ENCODE peak calls at places on chromosomes 6 and 20, in seven cellular contexts. A, M, L, G, U, E and I are unnamed samples. For H3K9me3, the result is how much of the 10 kb centered on the place peaks cover.

GRCh38 chr6:127100510-127101140 is 17.8 kb upstream of the RSPO3 start:
- DNase-seq in A (no peak), M (no peak), L (no peak), G (peak), U (peak), E (no peak), I (peak)

GRCh38 chr6:94254689-94255088 is 835.3 kb upstream of the EPHA7 start:
- DNase-seq in A (no peak), M (peak), L (no peak), G (peak), U (no peak), E (no peak), I (peak)

GRCh38 chr20:4665591-4665990 is 56.1 kb upstream of the PRND start:
- DNase-seq in A (no peak), M (no peak), L (peak), G (no peak), U (peak), E (no peak), I (no peak)

GRCh38 chr20:19814241-19814640 is 56.2 kb downstream of the RIN2 start:
- DNase-seq in A (no peak), M (no peak), L (no peak), G (no peak), U (no peak), E (no peak), I (no peak)

GRCh38 chr6:104143757-104144156 is 716.0 kb downstream of the HACE1 start:
- DNase-seq in A (no peak), M (no peak), L (no peak), G (no peak), U (no peak), E (no peak), I (no peak)

GRCh38 chr6:50952092-50952932 is 133.6 kb downstream of the TFAP2B start:
- DNase-seq in A (no peak), M (no peak), L (no peak), G (no peak), U (no peak), E (no peak), I (no peak)

GRCh38 chr20:25272223-25273000 is 24.5 kb downstream of the PYGB start:
- DNase-seq in A (no peak), M (no peak), L (no peak), G (no peak), U (peak), E (no peak), I (no peak)

GRCh38 chr6:31587791-31588777 is 2.0 kb downstream of the LST1 start:
- DNase-seq in A (no peak), M (no peak), L (no peak), G (no peak), U (no peak), E (no peak), I (no peak)

GRCh38 chr6:7419065-7419464 is 29.5 kb downstream of the RIOK1 start:
- DNase-seq in A (no peak), M (peak), L (no peak), G (peak), U (no peak), E (no peak), I (peak)

GRCh38 chr6:126210398-126211075 is 129.4 kb upstream of the CENPW start:
- DNase-seq in A (no peak), M (no peak), L (peak), G (peak), U (no peak), E (no peak), I (no peak)

GRCh38 chr20:61677928-61678327 is 387.8 kb downstream of the TAF4 start:
- DNase-seq in A (no peak), M (no peak), L (no peak), G (no peak), U (no peak), E (no peak), I (no peak)

GRCh38 chr6:98579089-98579488 is 255.3 kb upstream of the POU3F2 start:
- DNase-seq in A (no peak), M (no peak), L (peak), G (no peak), U (peak), E (no peak), I (no peak)

GRCh38 chr6:150153905-150154492 is 11.2 kb downstream of the PPP1R14C start:
- DNase-seq in A (no peak), M (no peak), L (peak), G (no peak), U (peak), E (no peak), I (no peak)

GRCh38 chr6:138025528-138025941 is 81.7 kb downstream of the PERP start:
- DNase-seq in A (no peak), M (no peak), L (no peak), G (no peak), U (no peak), E (no peak), I (no peak)

GRCh38 chr6:14002176-14002947 is 77.6 kb downstream of the RNF182 start:
- DNase-seq in A (no peak), M (no peak), L (no peak), G (no peak), U (no peak), E (peak), I (no peak)

GRCh38 chr6:43089874-43090556 is 13.9 kb downstream of the PTK7 start:
- DNase-seq in A (no peak), M (peak), L (no peak), G (peak), U (peak), E (peak), I (peak)

GRCh38 chr6:43089467-43089866 is 13.4 kb downstream of the PTK7 start:
- DNase-seq in A (no peak), M (no peak), L (no peak), G (no peak), U (no peak), E (peak), I (no peak)

GRCh38 chr6:43090557-43090952 is 14.4 kb downstream of the PTK7 start:
- DNase-seq in A (no peak), M (no peak), L (no peak), G (peak), U (no peak), E (no peak), I (peak)

GRCh38 chr6:43091592-43091991 is 15.5 kb downstream of the PTK7 start:
- DNase-seq in A (no peak), M (no peak), L (no peak), G (no peak), U (no peak), E (peak), I (no peak)

GRCh38 chr6:43091020-43091419 is 14.9 kb downstream of the PTK7 start:
- DNase-seq in A (no peak), M (no peak), L (no peak), G (no peak), U (no peak), E (no peak), I (no peak)
- H3K9ac ChIP-seq in A (no peak), M (peak), L (no peak), G (no peak), U (peak), E (no peak), I (no peak)

DNA sequence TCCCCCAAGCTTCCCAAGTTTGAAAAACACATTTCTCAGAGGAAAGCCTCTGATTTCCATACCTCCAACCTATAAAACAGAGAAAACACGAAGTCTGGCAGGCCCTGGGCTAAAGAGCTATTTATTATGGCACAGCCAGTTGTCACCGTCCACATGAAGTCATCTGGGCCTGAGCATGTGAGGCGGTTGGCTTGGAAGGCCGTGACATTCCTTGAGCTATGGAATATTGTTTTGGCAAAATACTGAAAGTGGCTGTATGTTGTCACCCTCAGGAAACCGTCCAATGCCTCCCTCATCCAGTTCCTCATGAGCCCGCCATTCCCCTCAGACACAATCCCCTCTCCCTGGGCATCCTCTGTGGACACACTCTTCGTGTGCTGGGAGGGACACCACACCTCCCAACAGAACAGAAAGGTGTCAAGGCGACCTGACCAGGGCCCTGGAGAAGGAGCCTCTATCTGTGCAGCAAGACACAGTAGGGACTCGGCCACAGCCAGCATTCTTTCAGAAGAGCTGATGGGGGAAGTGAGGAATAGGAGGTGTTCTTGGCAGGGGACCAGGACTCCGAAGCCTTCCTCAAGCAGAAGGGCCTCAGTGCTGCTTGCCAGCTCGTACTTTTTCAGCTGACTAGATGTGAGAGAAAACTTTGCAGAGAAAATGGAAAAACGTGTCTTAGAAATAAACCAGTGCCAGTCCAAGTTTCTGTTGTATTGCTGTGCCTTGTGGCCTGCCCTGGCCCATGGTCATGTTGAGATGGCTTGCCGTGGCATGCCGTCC is 120.5 kb downstream of the SOD2 start:
- DNase-seq in A (no peak), M (no peak), L (no peak), G (no peak), U (peak), E (no peak), I (no peak)
- H3K9me3 ChIP-seq in A (under half), M (under half), L (under half), G (under half), U (under half), E (under half), I (under half)

DNA sequence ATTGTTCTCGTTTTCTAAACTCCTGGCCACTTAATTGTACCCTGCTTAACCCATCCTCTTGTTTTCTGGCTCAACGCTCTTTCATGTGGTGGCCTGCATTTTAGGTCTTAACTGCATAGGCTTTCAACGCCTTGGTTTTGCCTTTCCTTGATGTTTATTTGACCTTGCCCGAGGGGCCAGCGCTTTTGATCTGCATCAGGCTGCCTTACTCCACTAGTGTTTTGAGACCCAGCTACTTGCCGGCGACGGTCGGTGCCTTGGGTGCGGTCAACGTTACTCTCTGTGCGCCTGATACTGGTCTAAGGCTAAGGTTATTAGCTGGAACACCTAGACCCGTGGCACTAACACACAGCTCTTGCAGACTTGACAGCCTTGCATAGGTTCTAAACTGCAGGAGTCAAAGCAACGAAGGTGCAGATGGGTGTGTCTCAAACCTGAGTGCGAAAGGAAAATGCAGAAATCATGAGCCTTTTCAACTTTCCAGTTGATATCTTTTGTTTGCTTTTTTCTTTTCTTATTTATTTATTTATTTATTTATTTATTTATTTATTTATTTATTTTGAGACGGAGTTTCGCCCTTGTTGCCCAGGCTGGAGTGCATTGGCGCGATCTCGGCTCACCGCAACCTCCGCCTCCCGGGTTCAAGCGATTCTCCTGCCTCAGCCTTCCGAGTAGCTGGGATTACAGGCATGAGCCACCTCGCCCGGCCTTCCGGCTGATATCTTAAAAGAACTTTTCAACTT is 138.8 kb downstream of the HFE start:
- DNase-seq in A (no peak), M (no peak), L (no peak), G (no peak), U (no peak), E (no peak), I (peak)
- H3K9ac ChIP-seq in A (peak), M (no peak), L (no peak), G (no peak), U (no peak), E (no peak), I (no peak)

GRCh38 chr6:36204068-36204753 is 7.7 kb downstream of the BRPF3 start:
- DNase-seq in A (no peak), M (no peak), L (no peak), G (no peak), U (no peak), E (no peak), I (no peak)
- H3K9me3 ChIP-seq in A (under half), M (under half), L (under half), G (under half), U (under half), E (under half), I (under half)